ENCODE peak calls at places on chromosomes 11 and 22, in four cellular contexts. I is cardiac fibroblast, F is mucosa of descending colon, G is neural progenitor cell. V is an unnamed sample.
A peak's percentile ranks its signal among the peaks of the same experiment; 100 is the strongest.

GRCh38 chr22:24925586-24926427 is 20.7 kb downstream of the LHFPL7 start:
- DNase-seq in I (no peak), F (no peak), G (peak; percentile 12), V (no peak)

GRCh38 chr11:68282141-68282860 is 10.5 kb upstream of the C11orf24 start:
- DNase-seq in I (no peak), F (no peak), G (no peak), V (no peak)

GRCh38 chr11:75812542-75813040 is 2.4 kb upstream of the UVRAG start:
- DNase-seq in I (peak; percentile 25), F (no peak), G (no peak), V (no peak)

GRCh38 chr11:47725445-47726442 is 10.6 kb upstream of the AGBL2 start:
- DNase-seq in I (no peak), F (no peak), G (no peak), V (no peak)

GRCh38 chr11:62832346-62833234 is at the start of gene TEX54:
- DNase-seq in I (no peak), F (peak; percentile 68), G (no peak), V (peak; percentile 24)

GRCh38 chr11:33531743-33532181 is 168.9 kb downstream of the C11orf91 start:
- DNase-seq in I (peak; percentile 69), F (no peak), G (no peak), V (peak; percentile 98)

GRCh38 chr22:24841261-24841660 is 35.2 kb downstream of the SGSM1 start:
- DNase-seq in I (no peak), F (no peak), G (no peak), V (no peak)

GRCh38 chr22:24843048-24843447 is 37.0 kb downstream of the SGSM1 start:
- DNase-seq in I (no peak), F (no peak), G (peak; percentile 27), V (no peak)

GRCh38 chr22:44091021-44091721 is 67.1 kb downstream of the PARVB start:
- DNase-seq in I (peak; percentile 36), F (no peak), G (peak; percentile 52), V (no peak)

GRCh38 chr22:28547132-28547842 is 132.4 kb downstream of the TTC28 start:
- DNase-seq in I (peak; percentile 78), F (no peak), G (no peak), V (peak; percentile 92)

GRCh38 chr11:69950120-69950519 is 128.0 kb upstream of the ANO1 start:
- DNase-seq in I (peak; percentile 26), F (peak; percentile 45), G (peak; percentile 76), V (no peak)

DNA sequence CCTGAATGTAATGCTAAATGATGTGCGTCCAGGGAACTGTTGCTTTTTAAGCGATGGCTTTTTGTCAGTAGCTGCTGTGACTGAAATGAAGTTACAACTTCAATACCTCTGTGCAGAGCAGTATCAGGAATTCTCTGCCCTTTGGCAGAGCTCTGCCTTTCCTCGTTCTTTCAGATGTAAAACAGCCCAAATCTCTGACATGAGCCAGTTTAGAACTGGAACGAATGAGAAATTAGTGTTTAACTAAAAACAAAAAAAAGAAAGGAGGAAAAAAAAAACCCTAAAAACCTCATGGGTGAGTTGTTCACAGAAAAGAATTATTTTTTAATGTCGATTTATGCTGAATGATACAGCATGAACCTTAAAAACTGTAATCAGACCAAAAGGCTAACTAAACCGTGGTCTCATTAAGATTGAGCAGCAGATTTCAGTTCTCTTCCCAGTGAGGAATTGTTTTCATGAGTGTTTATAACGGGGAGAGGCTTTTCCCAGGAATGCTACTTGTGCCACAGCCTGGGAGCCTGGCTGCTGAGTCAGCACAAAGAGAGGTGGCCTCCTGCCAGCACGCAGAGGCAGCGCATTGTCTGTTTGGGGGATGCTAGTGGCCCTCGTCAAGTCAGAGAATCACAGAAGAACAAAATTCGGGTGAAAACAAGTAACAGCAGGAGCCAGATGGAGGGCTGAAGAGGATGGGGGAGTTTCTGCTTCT is 146.2 kb upstream of the RASSF10 start:
- DNase-seq in I (peak; percentile 77), F (peak; percentile 63), G (peak; percentile 96), V (peak; percentile 92)
- H3K4me3 ChIP-seq in I (no peak overlapping the region), F (no peak overlapping the region), G (peak overlapping the region; percentile 34), V (no peak overlapping the region)

DNA sequence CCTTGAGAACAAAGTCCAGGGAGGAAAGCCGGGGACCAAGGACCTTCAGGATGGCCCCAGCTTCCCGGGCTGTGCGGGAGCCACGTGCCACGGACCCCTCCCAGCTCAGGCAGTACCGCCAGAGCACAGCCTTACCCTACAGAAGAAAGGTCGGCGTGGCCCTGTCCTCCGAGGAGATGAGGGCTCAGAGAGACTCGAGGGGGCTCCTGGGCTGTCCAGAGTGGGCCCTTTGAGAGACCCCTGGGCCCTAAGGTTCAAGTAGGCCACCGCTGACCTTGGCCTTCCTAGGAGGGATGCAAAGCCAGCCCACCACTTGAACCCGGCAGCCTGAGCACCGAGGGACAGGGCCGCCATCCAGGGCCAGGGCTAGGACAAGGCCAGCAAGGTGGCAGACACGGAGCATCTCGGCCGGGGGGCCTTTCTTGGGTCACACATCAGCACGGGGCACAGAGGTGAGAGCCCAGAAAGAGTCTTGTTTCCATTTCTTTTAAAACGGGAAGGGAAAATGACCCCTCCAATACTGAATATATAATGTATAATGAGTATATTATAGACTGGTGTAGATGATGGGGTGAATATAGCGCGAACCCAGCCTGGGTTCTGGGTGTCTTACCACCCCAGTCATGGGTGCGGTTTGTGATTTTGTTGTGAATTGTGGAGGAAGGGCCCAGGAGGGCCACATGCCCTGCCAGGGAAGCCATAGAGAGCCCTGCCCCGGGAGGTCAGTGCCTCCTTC is 34.4 kb upstream of the PPARA start:
- DNase-seq in I (no peak), F (no peak), G (no peak), V (no peak)
- TF ChIP-seq CTCF in I (no peak), F (no peak), G (no peak), V (no peak)

GRCh38 chr11:61549662-61550568 is 31.0 kb downstream of the SYT7 start:
- DNase-seq in I (no peak), F (no peak), G (no peak), V (no peak)

GRCh38 chr11:61547246-61547645 is 33.6 kb downstream of the SYT7 start:
- DNase-seq in I (no peak), F (no peak), G (no peak), V (no peak)

GRCh38 chr11:61551630-61552029 is 29.2 kb downstream of the SYT7 start:
- DNase-seq in I (peak; percentile 25), F (no peak), G (no peak), V (peak; percentile 30)

GRCh38 chr11:61550665-61551227 is 30.1 kb downstream of the SYT7 start:
- DNase-seq in I (no peak), F (no peak), G (no peak), V (no peak)

DNA sequence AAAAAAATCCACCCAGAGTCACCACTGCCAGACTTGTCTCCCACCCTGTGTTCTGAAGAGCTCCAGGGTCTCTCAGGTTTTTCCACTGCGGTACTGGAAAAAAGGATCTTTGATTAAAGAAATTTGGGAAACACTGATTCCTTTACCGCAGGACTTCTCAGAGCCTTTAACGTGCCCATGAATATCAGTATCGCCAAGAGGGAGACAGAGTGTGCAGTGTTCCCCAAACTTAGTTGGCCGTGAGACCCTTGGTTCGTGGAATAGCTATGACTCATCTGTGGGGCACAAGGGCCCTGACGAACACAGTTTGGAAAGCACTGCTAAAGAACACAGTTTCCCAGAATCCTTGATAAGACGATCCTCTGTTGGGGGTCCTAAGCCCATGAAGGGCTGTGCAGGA is 31.7 kb downstream of the SYT7 start:
- DNase-seq in I (no peak), F (no peak), G (no peak), V (no peak)
- H3K4me3 ChIP-seq in I (no peak overlapping the region), F (no peak overlapping the region), G (no peak overlapping the region), V (no peak overlapping the region)

GRCh38 chr11:7893792-7894191 is 37.3 kb downstream of the OR10A6 start:
- DNase-seq in I (no peak), F (no peak), G (no peak), V (no peak)

GRCh38 chr11:7892059-7892699 is 38.9 kb downstream of the OR10A6 start:
- DNase-seq in I (peak; percentile 85), F (no peak), G (no peak), V (peak; percentile 88)

GRCh38 chr11:7894251-7894650 is 36.8 kb downstream of the OR10A6 start:
- DNase-seq in I (no peak), F (no peak), G (no peak), V (no peak)

GRCh38 chr11:7890417-7891179 is 40.5 kb downstream of the OR10A6 start:
- DNase-seq in I (no peak), F (no peak), G (peak; percentile 11), V (peak; percentile 36)

DNA sequence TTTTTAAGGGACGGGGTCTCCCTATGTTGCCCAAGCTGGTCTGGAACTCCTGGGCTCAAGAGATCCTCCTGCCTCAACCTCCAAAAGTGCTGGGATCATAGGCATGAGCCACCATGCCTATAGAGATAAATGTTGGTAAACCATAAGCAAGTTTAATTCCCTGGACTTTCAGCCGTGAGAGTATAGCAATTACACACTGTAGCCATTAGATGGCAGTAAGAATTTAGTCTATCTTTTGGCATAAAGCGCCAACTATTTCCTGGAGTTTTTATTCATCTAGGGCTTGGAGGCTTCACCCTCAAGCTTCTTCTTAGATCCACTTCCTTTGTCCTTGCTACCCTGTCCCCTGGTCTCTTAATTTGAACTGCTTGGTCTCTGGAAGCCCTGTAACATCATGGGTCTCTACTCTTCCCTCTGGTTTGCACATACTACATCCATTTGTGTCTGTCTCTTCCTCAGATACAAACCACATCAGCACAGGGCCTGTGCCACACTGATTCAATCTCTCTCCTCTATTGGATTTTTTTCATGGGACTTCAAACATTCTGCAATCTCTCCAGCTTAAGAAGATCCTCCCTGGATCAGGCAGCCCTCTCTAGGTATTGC is 38.2 kb downstream of the OR10A6 start:
- DNase-seq in I (peak; percentile 82), F (no peak), G (peak; percentile 60), V (peak; percentile 70)
- TF ChIP-seq CTCF in I (peak; percentile 66), F (peak; percentile 50), G (peak; percentile 78), V (peak; percentile 73)

V was measured in AG10803.